ENCODE peak calls at places on chromosomes 13 and 19, in four cellular contexts. H is endothelial cell of umbilical vein, S is A549, J is GM12878. X is an unnamed sample.

GRCh38 chr13:108508263-108508662 is 121.1 kb upstream of the MYO16 start:
- DNase-seq in S (peak), H (no peak), J (no peak), X (peak)

GRCh38 chr19:45164577-45165335 is 4.0 kb upstream of the NKPD1 start:
- DNase-seq in H (peak), J (peak), S (no peak), X (peak)

GRCh38 chr19:16569609-16570320 is 2.5 kb downstream of the SLC35E1 start:
- DNase-seq in S (no peak), J (no peak), H (no peak), X (no peak)

GRCh38 chr13:30097695-30098094 is 209.7 kb downstream of the KATNAL1 start:
- DNase-seq in S (no peak), J (no peak), H (no peak), X (no peak)

GRCh38 chr13:98819382-98819781 is 66.9 kb upstream of the SLC15A1 start:
- DNase-seq in H (no peak), J (no peak), S (no peak), X (no peak)

GRCh38 chr19:42178791-42179500 is 38.5 kb downstream of the DEDD2 start:
- DNase-seq in S (peak), J (no peak), H (no peak), X (no peak)

GRCh38 chr19:51186323-51186722 is 38.6 kb upstream of the CD33 start:
- DNase-seq in H (no peak), J (no peak), S (no peak), X (no peak)

GRCh38 chr19:2782357-2782935 is 627 bp downstream of the SGTA start:
- DNase-seq in J (no peak), H (peak), S (no peak), X (peak)

GRCh38 chr13:23608704-23609413 is 38.6 kb downstream of the TNFRSF19 start:
- DNase-seq in S (no peak), J (no peak), H (peak), X (no peak)

GRCh38 chr13:80988752-80989151 is 647.8 kb upstream of the SPRY2 start:
- DNase-seq in H (no peak), S (no peak), J (no peak), X (no peak)

DNA sequence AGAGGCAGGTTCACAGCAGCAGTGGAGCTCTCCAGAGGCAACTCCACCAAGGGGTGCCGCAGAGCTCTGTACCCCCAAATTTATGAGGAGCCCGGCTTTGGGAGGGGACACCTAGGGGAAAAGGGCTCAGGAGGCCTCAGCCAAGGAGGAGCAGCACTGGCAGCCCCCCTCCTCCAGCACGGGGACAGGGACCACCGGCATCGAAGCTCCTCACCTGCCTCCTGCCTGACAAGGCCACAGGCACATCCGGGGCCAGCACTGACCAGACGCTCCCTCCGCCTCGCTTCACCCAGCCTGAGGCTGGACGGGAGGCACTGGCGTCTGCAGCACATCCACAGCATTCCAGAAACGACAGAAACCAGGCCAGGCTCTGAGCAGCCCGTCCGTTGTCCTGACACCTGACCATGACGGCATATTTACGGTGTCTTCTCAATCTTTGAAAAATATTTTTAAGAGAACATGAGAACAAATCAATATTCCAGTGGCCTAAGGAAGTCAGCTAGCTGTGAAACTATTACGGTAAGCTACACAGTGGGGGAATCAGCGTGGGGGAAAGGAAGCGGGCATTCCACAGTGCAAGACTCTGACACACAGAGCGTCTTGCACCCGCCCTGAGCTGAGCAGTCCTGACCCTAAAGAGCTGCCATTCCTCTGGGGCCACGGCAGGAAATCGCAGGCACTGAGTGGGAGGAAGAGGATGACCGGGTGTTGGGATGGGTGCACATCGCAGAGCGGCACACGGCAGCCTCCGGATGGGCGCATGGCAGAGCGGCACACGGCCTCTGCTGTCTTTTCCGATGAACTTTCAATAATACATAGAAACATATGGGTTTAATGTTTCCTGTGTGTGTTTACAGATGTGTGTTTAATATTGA is 26.8 kb downstream of the RASA3 start:
- DNase-seq in H (no peak), S (no peak), J (no peak), X (no peak)
- TF ChIP-seq MYC in H (no peak), S (no peak), J (no peak), X (no peak)

GRCh38 chr19:12166596-12166995 is 3.7 kb downstream of the ZNF136 start:
- DNase-seq in S (no peak), J (no peak), H (no peak), X (no peak)
- TF ChIP-seq CTCF in S (no peak), J (no peak), H (no peak), X (no peak)

GRCh38 chr19:1310853-1311180 is 25.1 kb downstream of the EFNA2 start:
- DNase-seq in J (no peak), S (no peak), H (no peak), X (no peak)
- TF ChIP-seq MYC in J (no peak), S (no peak), H (no peak), X (no peak)

GRCh38 chr19:19643158-19644053 is at the start of gene GMIP:
- DNase-seq in H (peak), J (no peak), S (peak), X (peak)
- TF ChIP-seq CTCF in H (peak), J (peak), S (peak), X (peak)

GRCh38 chr13:41976491-41976890 is 15.6 kb upstream of the VWA8 start:
- DNase-seq in H (no peak), J (no peak), S (no peak), X (no peak)

GRCh38 chr13:41971848-41972247 is 10.9 kb upstream of the VWA8 start:
- DNase-seq in S (no peak), H (no peak), J (no peak), X (no peak)

GRCh38 chr13:41970918-41971317 is 10.0 kb upstream of the VWA8 start:
- DNase-seq in J (no peak), S (no peak), H (no peak), X (no peak)

GRCh38 chr13:41974262-41974900 is 13.5 kb upstream of the VWA8 start:
- DNase-seq in H (no peak), J (no peak), S (no peak), X (no peak)

DNA sequence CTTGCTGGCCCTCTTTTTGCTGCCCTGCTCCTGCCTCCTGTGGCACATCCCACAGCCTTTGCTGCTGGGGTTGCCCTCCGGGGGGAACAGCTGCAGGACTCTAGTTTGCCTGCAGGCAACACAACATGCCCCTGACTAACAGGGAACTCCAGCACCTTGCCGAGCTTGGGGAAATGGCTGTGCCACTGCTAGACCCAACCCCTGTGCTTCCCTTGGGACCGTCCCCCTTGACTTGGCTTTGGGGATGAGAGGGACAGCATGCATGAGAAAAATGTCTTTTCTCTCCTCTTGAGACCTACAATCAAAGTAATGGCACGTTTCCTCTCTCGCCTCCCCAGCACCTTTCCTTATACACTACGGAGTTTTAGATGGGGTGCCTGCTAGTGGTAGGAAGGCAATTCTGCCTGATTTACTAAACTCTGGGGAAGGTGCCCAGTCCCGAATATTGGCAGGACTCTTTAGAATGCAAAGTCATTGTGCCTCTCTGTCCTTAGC is 12.4 kb upstream of the VWA8 start:
- DNase-seq in H (no peak), J (no peak), S (no peak), X (no peak)
- TF ChIP-seq MYC in H (no peak), J (no peak), S (no peak), X (no peak)

GRCh38 chr13:37270206-37271001 is 164.9 kb upstream of the CSNK1A1L start:
- DNase-seq in S (no peak), J (no peak), H (no peak), X (no peak)
- TF ChIP-seq CTCF in S (no peak), J (no peak), H (no peak), X (no peak)

X was measured in NB4.